ENCODE peak calls at places on chromosomes 1 and 21, in five cellular contexts. V, C, T, B and G are unnamed samples.
A peak's percentile ranks its signal among the peaks of the same experiment; 100 is the strongest.

GRCh38 chr1:145979746-145980435 is 15.4 kb downstream of the POLR3GL start:
- DNase-seq in C (no peak), V (no peak), T (peak; percentile 78), B (no peak), G (no peak)

GRCh38 chr1:19640363-19641316 is 3.5 kb upstream of the NBL1 start:
- DNase-seq in T (no peak), B (peak; percentile 60), V (no peak), C (no peak), G (no peak)

GRCh38 chr1:229169399-229169798 is 101.5 kb upstream of the RAB4A start:
- DNase-seq in C (peak; percentile 43), T (no peak), B (no peak), V (no peak), G (no peak)

GRCh38 chr1:171581766-171582165 is 40.3 kb upstream of the MYOCOS start:
- DNase-seq in T (no peak), V (no peak), C (no peak), B (no peak), G (no peak)

GRCh38 chr1:53918343-53918742 is 24.4 kb downstream of the DIO1 start:
- DNase-seq in C (no peak), T (no peak), B (no peak), V (no peak), G (no peak)

GRCh38 chr1:66402194-66402593 is 131.8 kb upstream of the SGIP1 start:
- DNase-seq in C (peak; percentile 50), T (peak; percentile 91), V (no peak), B (peak; percentile 72), G (no peak)

GRCh38 chr1:109484519-109484975 is 842 bp downstream of the ATXN7L2 start:
- DNase-seq in V (no peak), C (no peak), B (peak; percentile 38), T (no peak), G (no peak)

GRCh38 chr1:3068400-3069361 is at the start of gene PRDM16:
- DNase-seq in C (peak; percentile 75), B (peak; percentile 49), T (peak; percentile 55), V (peak; percentile 39), G (peak; percentile 4)

GRCh38 chr21:16928439-16928838 is 584.4 kb upstream of the CXADR start:
- DNase-seq in C (no peak), T (no peak), V (no peak), B (no peak), G (no peak)

GRCh38 chr1:50978144-50978851 is 8.3 kb downstream of the CDKN2C start:
- DNase-seq in C (peak; percentile 77), T (peak; percentile 89), B (peak; percentile 72), V (peak; percentile 47), G (no peak)

GRCh38 chr1:244968431-244968830 is 104.1 kb upstream of the HNRNPU start:
- DNase-seq in C (peak; percentile 28), T (peak; percentile 56), B (no peak), V (peak; percentile 43), G (no peak)

GRCh38 chr1:66339944-66340343 is 194.0 kb upstream of the SGIP1 start:
- DNase-seq in T (no peak), C (no peak), V (no peak), B (no peak), G (no peak)

GRCh38 chr21:28018741-28019669 is 973.7 kb downstream of the LTN1 start:
- DNase-seq in C (no peak), V (no peak), B (peak; percentile 6), T (peak; percentile 59), G (no peak)

GRCh38 chr1:119773711-119774241 is 5.1 kb upstream of the HMGCS2 start:
- DNase-seq in C (no peak), T (no peak), V (no peak), B (peak; percentile 82), G (peak; percentile 25)

GRCh38 chr1:156053770-156054499 is at the start of gene UBQLN4:
- DNase-seq in C (peak; percentile 92), B (peak; percentile 95), T (peak; percentile 95), V (peak; percentile 91), G (peak; percentile 70)

GRCh38 chr1:35883681-35884155 is 709 bp downstream of the AGO1 start:
- DNase-seq in T (peak; percentile 67), V (peak; percentile 54), C (peak; percentile 71), B (peak; percentile 54), G (no peak)

GRCh38 chr1:152954436-152954835 is 7.4 kb downstream of the SPRR5 start:
- DNase-seq in T (no peak), B (no peak), V (no peak), C (no peak), G (no peak)

GRCh38 chr1:91529856-91530255 is 29.2 kb downstream of the CDC7 start:
- DNase-seq in T (no peak), B (peak; percentile 69), C (no peak), V (no peak), G (no peak)

GRCh38 chr1:214957330-214958137 is 125.0 kb upstream of the KCNK2 start:
- DNase-seq in T (no peak), B (peak; percentile 98), V (no peak), C (no peak), G (peak; percentile 98)

GRCh38 chr1:10899490-10900264 is 103.2 kb upstream of the CASZ1 start:
- DNase-seq in T (peak; percentile 6), B (no peak), C (no peak), V (no peak), G (no peak)

GRCh38 chr1:15261155-15262002 is 14.4 kb downstream of the FHAD1 start:
- DNase-seq in T (no peak), B (no peak), C (no peak), V (peak; percentile 39), G (no peak)

DNA sequence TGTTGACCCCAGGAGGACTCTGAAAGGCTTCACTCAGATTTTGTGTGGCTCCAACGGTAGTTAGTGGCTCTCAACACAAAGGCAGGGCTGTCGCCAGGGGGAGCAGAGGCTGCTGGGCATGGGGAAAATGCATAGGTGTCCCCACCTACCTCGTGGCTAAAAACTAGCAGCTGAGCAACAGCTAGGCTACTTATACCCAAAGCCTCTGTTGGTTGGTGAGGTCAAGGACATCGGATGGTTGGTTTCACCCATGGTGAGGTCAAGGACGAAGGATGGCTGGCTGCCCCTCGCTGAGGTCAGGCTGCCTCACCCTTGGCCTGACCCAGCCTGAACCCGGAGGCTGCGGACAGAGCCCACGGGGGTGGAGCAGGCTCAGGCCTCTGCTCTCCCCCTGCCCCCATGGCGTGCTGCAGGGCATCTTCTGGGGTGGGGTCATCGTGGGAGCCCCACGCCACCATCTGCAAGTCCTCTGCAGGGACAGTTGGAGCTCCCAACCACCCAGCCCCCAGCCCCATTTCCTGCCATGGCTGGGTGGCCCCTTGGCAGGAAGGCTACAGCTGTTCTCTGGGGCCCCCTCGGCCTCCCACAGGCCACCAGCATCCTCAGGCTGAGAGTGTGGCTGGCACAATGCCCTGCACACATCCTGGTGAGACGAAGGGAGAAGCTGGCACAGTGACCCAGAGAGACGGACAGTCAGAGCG is 8.5 kb upstream of the GNB1 start:
- DNase-seq in C (no peak), T (peak; percentile 35), B (no peak), V (no peak), G (no peak)
- TF ChIP-seq CTCF in C (no peak), T (no peak), B (no peak), V (no peak), G (no peak)

GRCh38 chr1:188295157-188295556 is 1466.4 kb downstream of the PLA2G4A start:
- DNase-seq in T (no peak), V (no peak), C (no peak), B (no peak), G (no peak)
- TF ChIP-seq CTCF in T (no peak), V (no peak), C (no peak), B (no peak), G (no peak)

GRCh38 chr21:25036775-25037174 is 570.5 kb downstream of the MRPL39 start:
- DNase-seq in C (no peak), V (no peak), T (no peak), B (no peak), G (no peak)

GRCh38 chr21:25039461-25040380 is 567.6 kb downstream of the MRPL39 start:
- DNase-seq in C (no peak), B (no peak), T (no peak), V (no peak), G (no peak)
- TF ChIP-seq CTCF in C (peak; percentile 50), B (no peak), T (no peak), V (no peak), G (no peak)

GRCh38 chr1:56189454-56189853 is 389.9 kb downstream of the PLPP3 start:
- DNase-seq in V (no peak), C (no peak), B (no peak), T (no peak), G (no peak)

GRCh38 chr1:56188855-56189254 is 390.5 kb downstream of the PLPP3 start:
- DNase-seq in B (no peak), C (no peak), V (no peak), T (no peak), G (no peak)

GRCh38 chr1:56190975-56191768 is 388.2 kb downstream of the PLPP3 start:
- DNase-seq in T (peak; percentile 47), B (peak; percentile 89), V (no peak), C (no peak), G (peak; percentile 54)

GRCh38 chr1:56188216-56188615 is 391.1 kb downstream of the PLPP3 start:
- DNase-seq in V (no peak), T (peak; percentile 66), C (no peak), B (no peak), G (no peak)

DNA sequence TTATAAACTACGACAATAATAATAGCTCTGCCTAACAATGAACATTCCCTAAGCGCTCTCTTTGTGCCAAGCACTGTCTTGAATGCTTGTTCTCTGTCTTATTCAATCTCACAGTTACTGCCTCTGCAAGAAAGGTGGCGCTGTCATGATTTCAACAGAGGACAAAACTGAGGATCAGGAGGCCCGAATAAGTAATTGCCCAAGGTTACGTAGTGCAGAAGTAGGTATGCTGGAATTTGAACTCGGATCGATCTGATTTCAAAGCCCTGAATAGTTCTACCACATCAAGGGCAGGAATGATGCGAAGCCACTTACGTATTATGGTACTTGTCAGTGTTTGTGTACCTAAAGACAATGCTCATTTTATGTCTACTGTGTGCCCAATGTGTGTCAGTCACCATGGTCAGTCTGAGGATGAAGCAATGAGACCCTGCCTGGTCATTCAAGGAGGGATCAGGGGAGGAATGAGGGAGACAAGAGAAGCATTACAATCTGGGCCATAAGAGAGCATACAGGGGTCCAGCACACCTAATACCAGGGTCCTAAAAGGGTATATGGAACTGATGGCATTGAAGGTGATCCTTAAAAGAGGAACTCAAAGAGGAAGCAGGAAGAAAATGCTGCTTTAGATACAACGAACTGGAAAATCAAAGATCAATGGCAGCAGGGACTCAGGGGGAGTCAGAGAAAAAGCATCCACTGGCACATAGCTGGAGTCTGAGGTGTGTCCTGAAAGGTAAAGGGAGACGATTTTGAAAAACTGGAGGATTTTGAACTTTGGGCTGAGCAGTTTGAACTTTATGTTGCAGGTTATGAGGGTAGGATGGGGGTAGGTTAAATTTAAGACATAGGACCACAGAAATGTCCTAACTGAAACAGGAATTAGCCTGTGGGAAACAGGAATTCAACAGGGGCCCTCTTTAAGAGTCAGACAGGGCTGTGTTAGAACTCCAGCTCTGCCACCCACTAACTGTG is 389.1 kb downstream of the PLPP3 start:
- DNase-seq in T (no peak), B (peak; percentile 30), C (no peak), V (peak; percentile 15), G (no peak)
- TF ChIP-seq CTCF in T (peak; percentile 46), B (no peak), C (no peak), V (peak; percentile 59), G (peak; percentile 47)

GRCh38 chr1:101438359-101438758 is 201.5 kb downstream of the S1PR1 start:
- DNase-seq in T (no peak), B (no peak), C (no peak), V (peak; percentile 15), G (no peak)
- TF ChIP-seq CTCF in T (no peak), B (peak; percentile 18), C (no peak), V (no peak), G (peak; percentile 2)